ENCODE peak calls at places on chromosome 7, in nine cellular contexts. U, H, Q, N, D, Y, Z, A and J are unnamed samples.

GRCh38 chr7:136102881-136103280 is 125.7 kb upstream of the MTPN start:
- DNase-seq in U (no peak), H (no peak), Q (no peak), N (no peak), D (no peak), Y (no peak), Z (no peak), A (no peak), J (no peak)

GRCh38 chr7:91718071-91718470 is 162.4 kb downstream of the MTERF1 start:
- DNase-seq in U (no peak), H (no peak), Q (no peak), N (no peak), D (no peak), Y (no peak), Z (peak; percentile 13), A (no peak), J (no peak)

GRCh38 chr7:17392846-17393245 is 94.4 kb downstream of the AHR start:
- DNase-seq in U (no peak), H (no peak), Q (no peak), N (no peak), D (no peak), Y (peak; percentile 96), Z (peak; percentile 83), A (no peak), J (no peak)

GRCh38 chr7:43108255-43109011 is 4.0 kb upstream of the HECW1 start:
- DNase-seq in U (peak; percentile 58), H (peak; percentile 79), Q (peak; percentile 44), N (peak; percentile 81), D (peak; percentile 53), Y (peak; percentile 66), Z (peak; percentile 77), A (peak; percentile 76), J (peak; percentile 62)

GRCh38 chr7:90642978-90643377 is 46.9 kb downstream of the CDK14 start:
- DNase-seq in U (no peak), H (no peak), Q (no peak), N (no peak), D (no peak), Y (no peak), Z (no peak), A (no peak), J (no peak)

GRCh38 chr7:116782177-116782711 is 80.1 kb upstream of the CAPZA2 start:
- DNase-seq in U (no peak), H (no peak), Q (no peak), N (no peak), D (no peak), Y (peak; percentile 73), Z (peak; percentile 87), A (no peak), J (no peak)

GRCh38 chr7:29805031-29805430 is 1.3 kb upstream of the WIPF3 start:
- DNase-seq in U (no peak), H (no peak), Q (no peak), N (no peak), D (no peak), Y (no peak), Z (no peak), A (no peak), J (no peak)

GRCh38 chr7:44110724-44111635 is 6.8 kb downstream of the AEBP1 start:
- DNase-seq in U (no peak), H (no peak), Q (no peak), N (no peak), D (no peak), Y (no peak), Z (no peak), A (peak; percentile 65), J (no peak)

GRCh38 chr7:41696323-41696916 is 6.5 kb downstream of the INHBA start:
- DNase-seq in U (peak; percentile 61), H (peak; percentile 88), Q (peak; percentile 69), N (peak; percentile 67), D (peak; percentile 70), Y (peak; percentile 91), Z (peak; percentile 89), A (peak; percentile 79), J (peak; percentile 81)

GRCh38 chr7:134175724-134176350 is 48.7 kb downstream of the LRGUK start:
- DNase-seq in U (no peak), H (no peak), Q (no peak), N (no peak), D (no peak), Y (no peak), Z (peak; percentile 39), A (no peak), J (no peak)

GRCh38 chr7:51265066-51265907 is 51.3 kb downstream of the COBL start:
- DNase-seq in U (no peak), H (no peak), Q (no peak), N (no peak), D (peak; percentile 72), Y (no peak), Z (no peak), A (no peak), J (no peak)

GRCh38 chr7:55254596-55255500 is 110.3 kb upstream of the LANCL2 start:
- DNase-seq in U (peak; percentile 76), H (peak; percentile 84), Q (peak; percentile 87), N (peak; percentile 76), D (peak; percentile 89), Y (peak; percentile 70), Z (peak; percentile 86), A (peak; percentile 100), J (peak; percentile 86)
- H3K27ac ChIP-seq in U (peak overlapping the region; percentile 95), H (no peak overlapping the region), Q (peak overlapping the region; percentile 63), N (no peak overlapping the region), D (peak overlapping the region; percentile 37), Y (peak overlapping the region; percentile 68), Z (no peak overlapping the region), A (peak overlapping the region; percentile 58), J (peak overlapping the region; percentile 37)

GRCh38 chr7:140330595-140330994 is 67.7 kb downstream of the SLC37A3 start:
- DNase-seq in U (no peak), H (no peak), Q (no peak), N (no peak), D (no peak), Y (no peak), Z (no peak), A (no peak), J (no peak)

GRCh38 chr7:140333209-140333608 is 65.1 kb downstream of the SLC37A3 start:
- DNase-seq in U (no peak), H (no peak), Q (no peak), N (no peak), D (peak; percentile 67), Y (no peak), Z (no peak), A (no peak), J (no peak)

GRCh38 chr7:140326116-140326928 is 72.0 kb downstream of the SLC37A3 start:
- DNase-seq in U (peak; percentile 67), H (peak; percentile 84), Q (peak; percentile 47), N (peak; percentile 87), D (peak; percentile 84), Y (peak; percentile 77), Z (peak; percentile 85), A (peak; percentile 79), J (peak; percentile 31)

GRCh38 chr7:140327261-140327661 is 71.1 kb downstream of the SLC37A3 start:
- DNase-seq in U (no peak), H (no peak), Q (no peak), N (no peak), D (peak; percentile 87), Y (no peak), Z (no peak), A (peak; percentile 37), J (no peak)

GRCh38 chr7:140330128-140330527 is 68.2 kb downstream of the SLC37A3 start:
- DNase-seq in U (no peak), H (no peak), Q (no peak), N (no peak), D (no peak), Y (no peak), Z (no peak), A (no peak), J (no peak)
- H3K27ac ChIP-seq in U (no peak overlapping the region), H (no peak overlapping the region), Q (no peak overlapping the region), N (no peak overlapping the region), D (peak overlapping the region; percentile 61), Y (no peak overlapping the region), Z (no peak overlapping the region), A (no peak overlapping the region), J (no peak overlapping the region)

DNA sequence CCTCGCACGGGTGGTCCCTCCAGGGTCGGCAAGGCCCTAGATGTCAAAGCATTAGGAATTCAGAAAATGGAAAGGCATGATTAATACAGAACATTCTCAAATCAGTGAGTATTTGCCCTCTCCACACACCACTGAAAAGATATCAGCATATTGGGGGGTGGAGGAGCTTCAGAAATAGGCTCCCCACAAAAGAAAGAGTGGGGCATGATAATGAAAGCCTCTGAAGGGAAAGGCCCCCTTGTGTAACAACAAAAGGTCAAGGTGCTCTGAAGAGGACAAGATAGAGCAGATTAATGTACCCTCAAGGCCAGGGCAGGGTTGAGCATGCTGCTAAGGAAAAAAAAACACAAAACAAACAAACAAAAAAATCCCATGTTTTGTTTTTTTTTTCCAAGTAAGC is 27.2 kb upstream of the DGKI start:
- DNase-seq in U (no peak), H (no peak), Q (no peak), N (no peak), D (no peak), Y (no peak), Z (no peak), A (no peak), J (no peak)
- H3K27ac ChIP-seq in U (no peak overlapping the region), H (no peak overlapping the region), Q (peak overlapping the region; percentile 67), N (no peak overlapping the region), D (no peak overlapping the region), Y (peak overlapping the region; percentile 48), Z (peak overlapping the region; percentile 93), A (peak overlapping the region; percentile 75), J (peak overlapping the region; percentile 66)

GRCh38 chr7:132532237-132532734 is 44.0 kb downstream of the PLXNA4 start:
- DNase-seq in U (no peak), H (no peak), Q (no peak), N (no peak), D (no peak), Y (no peak), Z (no peak), A (no peak), J (no peak)

GRCh38 chr7:132536646-132537395 is 39.4 kb downstream of the PLXNA4 start:
- DNase-seq in U (no peak), H (no peak), Q (no peak), N (no peak), D (no peak), Y (no peak), Z (peak; percentile 51), A (no peak), J (no peak)

GRCh38 chr7:132542895-132543294 is 33.4 kb downstream of the PLXNA4 start:
- DNase-seq in U (no peak), H (no peak), Q (no peak), N (no peak), D (no peak), Y (no peak), Z (no peak), A (no peak), J (no peak)

GRCh38 chr7:132541656-132542055 is 34.6 kb downstream of the PLXNA4 start:
- DNase-seq in U (no peak), H (no peak), Q (no peak), N (no peak), D (no peak), Y (no peak), Z (no peak), A (no peak), J (no peak)

GRCh38 chr7:132537451-132537850 is 38.8 kb downstream of the PLXNA4 start:
- DNase-seq in U (no peak), H (peak; percentile 10), Q (no peak), N (no peak), D (no peak), Y (no peak), Z (no peak), A (no peak), J (no peak)
- H3K27ac ChIP-seq in U (no peak overlapping the region), H (no peak overlapping the region), Q (no peak overlapping the region), N (no peak overlapping the region), D (no peak overlapping the region), Y (no peak overlapping the region), Z (no peak overlapping the region), A (no peak overlapping the region), J (no peak overlapping the region)

GRCh38 chr7:151076863-151077704 is 3.5 kb downstream of the FASTK start:
- DNase-seq in U (peak; percentile 69), H (no peak), Q (no peak), N (no peak), D (no peak), Y (no peak), Z (peak; percentile 49), A (peak; percentile 85), J (no peak)
- H3K27ac ChIP-seq in U (peak overlapping the region; percentile 4), H (no peak overlapping the region), Q (peak overlapping the region; percentile 68), N (no peak overlapping the region), D (no peak overlapping the region), Y (no peak overlapping the region), Z (no peak overlapping the region), A (no peak overlapping the region), J (no peak overlapping the region)